ENCODE peak calls at places on chromosome 20, in six cellular contexts. N, E, T, Z, D and U are unnamed samples.
A peak's percentile ranks its signal among the peaks of the same experiment; 100 is the strongest.

GRCh38 chr20:5065489-5066383 is 54.0 kb downstream of the PCNA start:
- DNase-seq in N (no peak), E (peak; percentile 99), D (peak; percentile 97), T (no peak), Z (peak; percentile 76), U (peak; percentile 94)

GRCh38 chr20:17939622-17940446 is 28.8 kb downstream of the SNX5 start:
- DNase-seq in E (no peak), Z (no peak), T (peak; percentile 52), N (no peak), D (no peak), U (no peak)

GRCh38 chr20:47799116-47799715 is 13.9 kb upstream of the SULF2 start:
- DNase-seq in E (no peak), Z (no peak), D (peak; percentile 74), T (no peak), N (no peak), U (no peak)

GRCh38 chr20:34155864-34156263 is 43.8 kb upstream of the EIF2S2 start:
- DNase-seq in T (no peak), N (no peak), E (no peak), Z (no peak), D (no peak), U (no peak)

GRCh38 chr20:11305406-11305805 is 612.3 kb upstream of the BTBD3 start:
- DNase-seq in N (no peak), D (no peak), Z (peak; percentile 29), T (peak; percentile 61), E (no peak), U (peak; percentile 94)

GRCh38 chr20:44039147-44039546 is 124.5 kb downstream of the TOX2 start:
- DNase-seq in N (no peak), T (no peak), Z (no peak), E (no peak), D (no peak), U (no peak)

GRCh38 chr20:57627972-57628650 is 7.9 kb upstream of the ZBP1 start:
- DNase-seq in N (peak; percentile 78), T (no peak), Z (peak; percentile 93), D (peak; percentile 13), E (peak; percentile 51), U (peak; percentile 14)

GRCh38 chr20:389220-389619 is 8.7 kb downstream of the TRIB3 start:
- DNase-seq in Z (no peak), E (no peak), T (no peak), D (no peak), N (no peak), U (no peak)

DNA sequence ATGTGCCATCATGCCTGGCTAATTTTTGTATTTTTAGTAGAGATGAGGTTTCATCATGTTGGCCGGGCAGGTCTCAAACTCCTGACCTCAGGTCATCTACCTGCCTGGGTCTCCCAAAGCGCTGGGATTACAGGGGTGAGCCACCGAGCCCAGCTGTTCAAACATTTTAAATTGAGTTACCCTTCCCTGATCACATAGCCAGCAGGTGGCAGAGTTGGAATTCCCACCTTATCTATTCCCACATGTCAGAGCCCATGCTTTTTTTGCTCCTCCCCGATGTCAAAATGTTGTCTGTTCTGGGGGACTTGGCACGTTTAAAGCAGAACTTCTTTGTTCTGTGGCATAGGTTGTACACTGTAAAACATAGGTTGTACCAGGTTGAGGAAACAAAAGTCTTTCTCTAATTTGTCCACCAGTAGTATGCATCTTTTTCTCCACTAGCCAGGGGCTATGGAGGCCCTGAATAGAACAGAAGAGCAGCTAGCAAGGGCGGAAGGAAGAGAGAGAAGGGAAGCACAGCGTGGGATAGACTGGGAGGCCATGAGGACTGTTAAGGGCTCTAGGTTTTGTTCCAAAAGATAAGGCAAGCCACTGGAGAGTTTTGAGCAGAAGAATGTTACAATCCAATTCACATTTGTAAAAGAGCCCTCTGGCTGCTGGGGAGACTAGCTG is 7.3 kb upstream of the LBP start:
- DNase-seq in D (peak; percentile 34), E (peak; percentile 59), N (no peak), Z (no peak), T (peak; percentile 87), U (no peak)
- TF ChIP-seq CTCF in D (peak; percentile 34), E (peak; percentile 57), N (no peak), Z (no peak), T (peak; percentile 80), U (peak; percentile 62)

GRCh38 chr20:48826883-48827771 is 672 bp downstream of the PREX1 start:
- DNase-seq in D (no peak), N (peak; percentile 57), E (peak; percentile 24), T (peak; percentile 71), Z (peak; percentile 74), U (peak; percentile 18)
- TF ChIP-seq CTCF in D (no peak), N (no peak), E (no peak), T (no peak), Z (no peak), U (no peak)

GRCh38 chr20:21308340-21308739 is 5.2 kb downstream of the XRN2 start:
- DNase-seq in Z (no peak), D (no peak), E (no peak), T (no peak), N (no peak), U (no peak)

GRCh38 chr20:21301940-21302644 is 1.0 kb upstream of the XRN2 start:
- DNase-seq in N (no peak), E (no peak), T (no peak), Z (no peak), D (no peak), U (no peak)

GRCh38 chr20:21303872-21304586 is 898 bp downstream of the XRN2 start:
- DNase-seq in N (peak; percentile 26), Z (peak; percentile 37), D (peak; percentile 41), T (no peak), E (no peak), U (no peak)

GRCh38 chr20:21302645-21303060 is 478 bp upstream of the XRN2 start:
- DNase-seq in E (peak; percentile 26), N (no peak), Z (no peak), T (no peak), D (no peak), U (no peak)

GRCh38 chr20:21303061-21303871 is at the start of gene XRN2:
- DNase-seq in T (peak; percentile 98), Z (peak; percentile 97), N (peak; percentile 95), D (peak; percentile 86), E (peak; percentile 97), U (peak; percentile 92)
- TF ChIP-seq CTCF in T (peak; percentile 23), Z (no peak), N (no peak), D (no peak), E (peak; percentile 27), U (peak; percentile 40)

GRCh38 chr20:41411458-41411857 is 44.8 kb upstream of the EMILIN3 start:
- DNase-seq in E (peak; percentile 59), N (no peak), Z (peak; percentile 42), D (no peak), T (peak; percentile 28), U (no peak)
- TF ChIP-seq CTCF in E (peak; percentile 70), N (no peak), Z (peak; percentile 13), D (peak; percentile 70), T (no peak), U (peak; percentile 70)

GRCh38 chr20:22880277-22880676 is 154.8 kb upstream of the SSTR4 start:
- DNase-seq in N (no peak), D (no peak), Z (no peak), E (no peak), T (no peak), U (no peak)
- TF ChIP-seq CTCF in N (no peak), D (no peak), Z (no peak), E (no peak), T (no peak), U (no peak)

GRCh38 chr20:63578224-63579016 is 4.4 kb upstream of the HELZ2 start:
- DNase-seq in E (no peak), Z (no peak), N (peak; percentile 35), T (no peak), D (no peak), U (no peak)

GRCh38 chr20:63579017-63579705 is 5.1 kb upstream of the HELZ2 start:
- DNase-seq in Z (peak; percentile 71), E (no peak), N (no peak), T (no peak), D (no peak), U (no peak)

GRCh38 chr20:63582382-63583063 is 8.5 kb upstream of the HELZ2 start:
- DNase-seq in N (no peak), T (no peak), D (no peak), Z (no peak), E (no peak), U (no peak)

GRCh38 chr20:63577317-63577894 is 3.4 kb upstream of the HELZ2 start:
- DNase-seq in E (no peak), D (no peak), T (no peak), N (no peak), Z (no peak), U (no peak)

DNA sequence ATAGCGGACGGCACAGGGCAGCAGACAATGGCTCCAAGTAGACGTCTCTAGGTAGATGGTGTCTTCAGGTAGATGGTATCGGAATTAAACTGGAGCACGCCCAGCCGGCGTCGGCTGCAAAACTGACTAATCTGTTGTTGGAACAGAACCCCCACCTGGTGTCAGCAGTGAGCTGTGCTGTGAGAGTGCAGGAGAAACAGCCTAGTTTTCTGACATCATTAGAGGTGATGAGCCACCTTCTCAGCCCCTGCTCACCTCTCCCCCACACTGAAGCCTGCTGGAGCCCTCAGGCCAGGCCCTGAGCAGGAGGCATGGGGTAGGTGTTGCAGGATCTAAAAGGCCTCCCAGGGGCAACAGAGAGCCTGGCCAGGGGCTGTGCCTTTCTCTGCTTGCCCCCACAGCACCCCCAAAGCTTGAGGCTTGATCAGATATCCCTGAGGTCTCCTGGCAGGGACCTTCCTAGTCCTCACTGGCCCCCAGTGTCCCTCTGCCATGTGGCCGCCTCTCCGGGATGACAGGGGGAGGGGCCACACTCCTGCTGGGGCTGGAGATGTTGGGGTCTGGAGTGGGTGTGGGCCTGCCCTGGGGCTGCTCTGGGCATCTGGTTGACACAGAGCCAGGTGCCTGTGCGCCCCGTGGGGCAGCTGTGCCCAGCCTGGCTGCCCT is 6.9 kb upstream of the HELZ2 start:
- DNase-seq in Z (peak; percentile 64), D (peak; percentile 71), N (peak; percentile 77), T (peak; percentile 59), E (peak; percentile 86), U (peak; percentile 73)
- TF ChIP-seq CTCF in Z (peak; percentile 39), D (peak; percentile 73), N (peak; percentile 71), T (peak; percentile 69), E (peak; percentile 85), U (peak; percentile 94)

DNA sequence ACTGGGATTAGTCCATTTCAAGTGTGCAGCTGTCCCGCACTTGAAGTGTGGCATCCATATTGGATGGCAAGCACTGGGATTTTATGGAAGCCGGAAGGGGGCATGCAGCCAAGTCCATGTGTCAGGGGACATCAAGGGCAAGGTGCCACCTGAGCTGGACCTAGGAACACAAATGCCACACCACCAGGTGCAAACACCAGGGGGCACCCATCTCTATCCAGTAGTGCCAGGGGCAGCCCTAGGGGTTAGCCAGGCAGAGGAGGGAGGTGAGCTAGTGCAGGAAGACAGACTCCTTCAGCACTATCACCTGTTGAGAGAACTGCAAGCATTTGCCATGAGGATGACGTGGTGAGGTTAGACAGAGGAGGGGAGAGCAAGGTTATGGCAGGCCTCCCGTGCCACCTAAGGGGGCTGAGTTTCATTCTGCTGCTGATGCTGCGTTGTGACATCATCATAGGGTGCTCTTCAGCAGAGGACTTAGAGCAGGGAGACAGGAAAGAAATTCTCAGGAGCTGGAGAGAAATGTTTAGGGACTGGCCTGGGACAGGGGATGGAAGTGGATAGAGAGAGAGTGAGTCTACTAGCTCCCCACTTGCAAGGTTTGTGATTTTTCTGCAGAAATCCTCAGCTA is 192.6 kb upstream of the SLC24A3 start:
- DNase-seq in N (no peak), T (no peak), Z (no peak), E (no peak), D (no peak), U (no peak)
- TF ChIP-seq CTCF in N (no peak), T (peak; percentile 17), Z (peak; percentile 32), E (peak; percentile 24), D (no peak), U (no peak)

GRCh38 chr20:32455171-32455900 is 97.2 kb downstream of the ASXL1 start:
- DNase-seq in E (no peak), N (no peak), T (no peak), D (no peak), Z (no peak), U (no peak)
- TF ChIP-seq CTCF in E (no peak), N (no peak), T (no peak), D (no peak), Z (no peak), U (no peak)